ENCODE peak calls at places on chromosomes 5 and 9, in seven cellular contexts. D is HT1080; U is transverse colon; J is stimulated activated CD4-positive, alpha-beta T cell treated with anti-CD3 and anti-CD28 coated beads, Interleukin-1b, Interleukin-23, amount 100 ng/mL, for 4 hours; H is T-cell; F is tibial artery; Q is fibroblast of mammary gland. R is an unnamed sample.

GRCh38 chr5:60173672-60174071 is 280.1 kb upstream of the PDE4D start:
- DNase-seq in Q (no peak), J (no peak), D (no peak), F (no peak), H (no peak), U (no peak), R (no peak)

GRCh38 chr5:167820266-167820988 is 471.0 kb upstream of the WWC1 start:
- DNase-seq in F (no peak), H (no peak), U (no peak), Q (peak), D (no peak), J (no peak), R (no peak)

GRCh38 chr5:110088676-110089436 is 399.1 kb downstream of the MAN2A1 start:
- DNase-seq in U (no peak), H (no peak), D (no peak), Q (no peak), J (no peak), F (no peak), R (no peak)

GRCh38 chr5:173451031-173451430 is 122.8 kb upstream of the STC2 start:
- DNase-seq in Q (peak), J (no peak), F (no peak), U (no peak), H (no peak), D (peak), R (no peak)

GRCh38 chr9:21031091-21031817 is at the start of gene HACD4:
- DNase-seq in J (peak), F (peak), H (peak), Q (peak), U (peak), D (no peak), R (no peak)

GRCh38 chr5:80114856-80115255 is 79.7 kb downstream of the THBS4 start:
- DNase-seq in Q (no peak), J (no peak), D (no peak), F (no peak), H (no peak), U (peak), R (no peak)

GRCh38 chr9:13705913-13706312 is 426.4 kb upstream of the MPDZ start:
- DNase-seq in H (no peak), F (peak), Q (peak), J (no peak), D (no peak), U (no peak), R (peak)

GRCh38 chr5:114223866-114224265 is 138.0 kb upstream of the KCNN2 start:
- DNase-seq in U (no peak), J (no peak), F (no peak), Q (peak), H (no peak), D (peak), R (no peak)

R was measured in AG09319.